ENCODE peak calls at places on chromosome 15, in four cellular contexts. P is upper lobe of left lung; M is neural progenitor cell; V is CD8-positive, alpha-beta memory T cell. I is an unnamed sample. For H3K4me1, the result is how much of the 10 kb centered on the place peaks cover.

GRCh38 chr15:22956980-22957264 is 23.2 kb downstream of the CYFIP1 start:
- DNase-seq in P (no peak), M (no peak), V (no peak), I (no peak)

GRCh38 chr15:61556037-61556648 is 327.0 kb upstream of the RORA start:
- DNase-seq in P (no peak), M (no peak), V (no peak), I (no peak)

GRCh38 chr15:45166792-45167630 is 20.8 kb downstream of the SHF start:
- DNase-seq in P (peak), M (peak), V (peak), I (peak)

GRCh38 chr15:63234479-63234878 is 42.9 kb upstream of the APH1B start:
- DNase-seq in P (peak), M (no peak), V (no peak), I (no peak)

GRCh38 chr15:90563460-90563859 is 33.7 kb downstream of the CRTC3 start:
- DNase-seq in P (no peak), M (no peak), V (no peak), I (no peak)

GRCh38 chr15:70867911-70868467 is 14.0 kb upstream of the LARP6 start:
- DNase-seq in P (no peak), M (no peak), V (no peak), I (no peak)

GRCh38 chr15:100082761-100083402 is 258.9 kb downstream of the ADAMTS17 start:
- DNase-seq in P (no peak), M (no peak), V (no peak), I (no peak)

GRCh38 chr15:31236184-31237041 is 90.2 kb upstream of the KLF13 start:
- DNase-seq in P (peak), M (no peak), V (no peak), I (no peak)

GRCh38 chr15:101071651-101072050 is 152.5 kb downstream of the LRRK1 start:
- DNase-seq in P (no peak), M (no peak), V (no peak), I (no peak)

GRCh38 chr15:40844543-40844981 is 714 bp downstream of the SPINT1 start:
- DNase-seq in P (peak), M (peak), V (peak), I (no peak)

GRCh38 chr15:57477736-57478522 is 101.6 kb downstream of the CGNL1 start:
- DNase-seq in P (peak), M (peak), V (no peak), I (no peak)
- H3K4me1 ChIP-seq in P (under half), M (under half), V (under half), I (under half)

GRCh38 chr15:92663250-92663951 is 7.8 kb upstream of the FAM174B start:
- DNase-seq in P (no peak), M (no peak), V (no peak), I (no peak)
- H3K4me1 ChIP-seq in P (under half), M (under half), V (under half), I (under half)

DNA sequence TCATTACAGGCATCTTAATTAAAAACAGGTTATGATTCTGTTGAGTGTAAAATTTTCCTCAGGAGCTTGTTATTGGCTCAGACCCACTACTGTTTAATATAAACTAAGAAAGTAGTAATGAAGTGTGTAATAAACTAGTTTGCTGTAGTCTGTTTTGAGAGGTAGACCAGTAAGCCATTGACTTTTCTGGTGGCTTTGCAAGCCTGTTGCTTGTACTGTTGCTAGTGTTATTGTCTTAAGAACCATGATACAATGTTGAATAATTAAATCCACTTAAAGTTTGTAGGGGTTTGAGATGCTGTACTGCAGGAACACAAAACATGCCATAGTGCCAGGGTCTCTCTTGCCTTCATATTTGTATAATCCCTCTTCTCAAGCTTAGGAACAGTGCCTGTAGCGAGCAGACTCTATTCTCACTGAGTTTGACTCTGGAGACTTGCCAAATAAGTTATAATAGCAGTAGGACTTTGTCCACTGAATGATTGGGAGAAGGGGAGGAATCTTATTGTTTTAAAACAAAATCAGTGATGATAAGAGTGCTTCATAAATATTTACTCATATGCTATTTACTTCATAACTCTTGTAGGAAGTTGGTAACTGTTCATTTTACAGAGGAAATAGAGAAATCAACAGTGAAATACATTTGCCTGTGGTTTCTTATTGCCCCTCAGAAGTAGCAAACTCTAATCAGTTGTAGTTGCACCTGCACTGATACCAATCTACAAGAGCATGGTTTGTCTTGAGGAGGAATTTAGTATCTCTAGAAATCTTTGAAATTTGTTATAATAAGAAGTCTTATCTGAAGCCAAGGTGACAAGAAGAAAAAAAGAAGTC is 13.4 kb downstream of the TCF12 start:
- DNase-seq in P (no peak), M (no peak), V (peak), I (no peak)
- H3K4me1 ChIP-seq in P (under half), M (under half), V (under half), I (under half)

DNA sequence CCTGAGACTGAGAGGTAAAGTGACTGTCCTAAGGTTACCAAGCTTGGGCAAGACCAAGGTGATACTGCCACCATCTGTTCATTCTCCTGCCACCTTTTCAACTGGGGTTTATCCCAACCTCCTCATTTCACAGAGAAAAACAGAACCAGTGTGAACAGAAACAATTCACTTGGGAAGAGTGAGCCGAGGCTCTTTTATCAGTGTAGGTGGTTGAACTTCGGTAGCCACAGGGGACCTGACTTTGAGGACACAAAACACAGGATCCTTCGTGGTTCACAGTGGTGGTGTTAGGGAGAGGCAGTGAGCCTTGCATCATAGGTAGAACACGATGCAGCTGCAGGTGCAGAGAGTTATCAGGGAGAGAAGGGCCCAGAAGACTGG is 72.8 kb upstream of the ICE2 start:
- DNase-seq in P (no peak), M (no peak), V (no peak), I (no peak)
- H3K4me1 ChIP-seq in P (under half), M (under half), V (half or more), I (under half)

DNA sequence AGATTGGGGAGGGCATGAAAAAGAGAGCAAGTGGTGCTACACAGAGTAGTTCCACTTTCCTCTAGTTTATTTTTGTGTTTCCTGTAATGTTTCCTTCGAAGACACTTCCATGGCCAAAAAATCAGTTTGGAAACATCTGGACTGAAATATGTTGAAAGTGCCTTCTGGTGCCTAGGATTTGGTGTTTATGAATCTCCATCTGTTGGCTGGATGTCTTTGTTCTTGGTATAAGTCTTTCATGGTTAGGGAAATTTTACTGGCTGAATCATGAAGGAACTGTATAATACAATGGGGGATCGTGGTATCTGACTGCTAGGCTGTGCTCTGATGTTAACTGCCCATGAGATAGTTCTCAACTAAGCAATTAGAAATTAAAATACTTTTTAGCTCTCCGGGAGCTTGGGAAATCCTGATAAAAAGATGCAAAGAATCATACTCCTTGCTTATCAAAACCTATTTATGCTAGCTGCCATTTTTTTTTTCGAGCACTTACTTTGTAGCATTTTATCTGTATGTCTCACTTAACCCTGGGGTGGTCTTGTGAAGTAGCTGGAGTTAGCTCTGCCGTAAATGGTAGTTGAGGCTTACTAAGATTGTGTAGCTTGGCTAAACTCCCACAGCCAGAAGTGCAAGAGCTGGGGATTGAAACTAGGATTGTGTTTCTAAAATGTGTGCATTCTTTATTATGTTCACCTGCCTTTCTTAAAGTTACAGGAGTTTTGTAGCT is 22.0 kb downstream of the AKAP13 start:
- DNase-seq in P (no peak), M (no peak), V (no peak), I (no peak)
- H3K4me1 ChIP-seq in P (under half), M (half or more), V (under half), I (under half)

DNA sequence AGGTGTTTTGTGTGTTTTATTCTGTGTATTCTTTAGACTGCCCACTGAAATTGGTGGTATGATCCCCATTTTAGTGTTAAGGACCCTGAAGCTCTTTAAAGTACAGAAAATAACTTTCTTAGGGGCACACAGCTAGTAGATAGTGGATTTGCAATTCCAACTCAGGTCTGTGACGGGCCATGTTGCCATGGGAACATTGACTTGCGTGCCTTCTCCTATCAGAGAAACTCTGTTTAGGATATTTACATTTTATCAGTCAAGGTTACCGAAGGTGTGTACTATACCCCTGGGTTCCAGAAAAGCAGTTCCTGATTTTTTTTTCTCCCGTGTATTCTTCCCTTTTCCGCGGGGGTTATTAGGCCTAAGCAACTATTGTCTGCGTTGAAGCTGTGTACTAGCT is 19.4 kb downstream of the MYZAP start:
- DNase-seq in P (no peak), M (no peak), V (no peak), I (no peak)
- H3K4me1 ChIP-seq in P (under half), M (under half), V (under half), I (half or more)

DNA sequence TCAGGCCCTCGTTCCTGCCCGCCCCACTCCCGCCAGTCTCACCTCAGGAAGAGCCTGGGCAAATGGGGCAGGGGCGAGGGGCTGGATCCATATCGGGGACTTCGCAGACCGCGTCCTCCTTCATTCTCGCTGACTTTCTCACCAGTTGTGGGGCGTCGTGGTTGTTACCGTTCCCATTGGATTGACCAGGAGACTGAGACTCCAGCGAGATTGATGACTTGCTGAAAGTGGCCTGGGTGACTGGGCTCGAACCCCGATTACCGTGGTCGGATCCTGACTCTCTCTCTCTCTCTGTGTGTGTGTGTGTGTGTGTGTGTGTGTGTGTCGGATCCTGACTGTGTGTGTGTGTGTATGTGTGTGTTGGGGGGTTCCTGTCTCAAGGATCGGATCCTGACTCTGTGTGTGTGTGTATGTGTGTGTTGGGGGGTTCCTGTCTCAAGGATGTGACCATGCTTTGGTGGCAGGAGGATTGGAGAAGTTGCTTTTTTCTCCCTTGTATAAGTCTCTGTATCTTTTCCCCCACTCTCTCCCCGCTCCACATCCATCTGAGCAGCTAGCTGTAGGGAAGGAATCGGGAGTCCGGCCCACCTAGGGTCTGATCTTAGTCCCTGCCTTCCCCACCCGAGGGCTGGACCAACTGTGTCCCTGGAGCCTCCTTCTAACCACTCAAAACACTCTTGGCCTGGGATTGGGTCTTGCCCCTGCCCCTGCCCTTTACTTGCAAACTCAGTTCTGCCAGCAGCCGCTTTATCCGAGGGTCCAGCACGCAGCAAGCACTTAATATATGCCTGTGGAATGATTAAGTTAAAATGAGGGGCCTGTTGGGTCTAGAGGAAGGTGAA is 605 bp downstream of the PLEKHO2 start:
- DNase-seq in P (no peak), M (peak), V (peak), I (no peak)
- H3K4me1 ChIP-seq in P (half or more), M (under half), V (half or more), I (under half)